ENCODE peak calls at places on chromosomes 13 and 19, in seven cellular contexts. U, S, T, B, F, V and K are unnamed samples.

GRCh38 chr19:14686411-14686810 is 3.4 kb upstream of the ZNF333 start:
- DNase-seq in U (peak), F (no peak), T (no peak), B (peak), S (peak), V (peak), K (peak)

GRCh38 chr13:19062019-19062646 is 119.5 kb downstream of the TUBA3C start:
- DNase-seq in T (no peak), V (no peak), S (no peak), U (no peak), B (no peak), F (no peak), K (no peak)

GRCh38 chr19:8567522-8568172 is 9.6 kb downstream of the MYO1F start:
- DNase-seq in T (no peak), U (no peak), F (no peak), V (no peak), B (no peak), S (no peak), K (no peak)

GRCh38 chr19:55464039-55464668 is 397 bp downstream of the C19orf85 start:
- DNase-seq in V (no peak), U (no peak), T (no peak), F (no peak), B (no peak), S (no peak), K (no peak)

GRCh38 chr13:41577437-41577836 is 120.1 kb downstream of the RGCC start:
- DNase-seq in T (no peak), F (no peak), U (no peak), S (no peak), B (no peak), V (no peak), K (no peak)

GRCh38 chr13:34750078-34750703 is 191.9 kb upstream of the NBEA start:
- DNase-seq in F (peak), V (peak), T (no peak), S (no peak), B (peak), U (no peak), K (no peak)

GRCh38 chr19:42282036-42282762 is 13.1 kb downstream of the CIC start:
- DNase-seq in F (no peak), S (no peak), T (peak), V (no peak), B (no peak), U (no peak), K (peak)

GRCh38 chr13:70107498-70108271 is at the start of gene ATXN8OS:
- DNase-seq in F (peak), V (peak), S (no peak), B (peak), U (no peak), T (no peak), K (no peak)

GRCh38 chr13:104757712-104758111 is 1691.5 kb upstream of the SLC10A2 start:
- DNase-seq in U (peak), B (no peak), T (no peak), F (no peak), V (no peak), S (no peak), K (no peak)

GRCh38 chr13:113298001-113298945 is 1.2 kb downstream of the LAMP1 start:
- DNase-seq in T (no peak), V (peak), B (no peak), U (peak), S (no peak), F (no peak), K (no peak)

GRCh38 chr13:29914591-29914990 is 64.2 kb upstream of the UBL3 start:
- DNase-seq in B (no peak), V (no peak), T (no peak), S (no peak), U (no peak), F (no peak), K (no peak)

GRCh38 chr19:40217027-40217810 is 965 bp downstream of the TTC9B start:
- DNase-seq in U (peak), S (peak), F (peak), T (peak), V (peak), B (peak), K (peak)

GRCh38 chr19:35090160-35090794 is 25.3 kb upstream of the FXYD3 start:
- DNase-seq in U (peak), V (peak), B (peak), S (peak), T (peak), F (peak), K (peak)

GRCh38 chr19:51560339-51560738 is 10.7 kb upstream of the ZNF175 start:
- DNase-seq in V (no peak), U (no peak), B (peak), S (no peak), F (no peak), T (no peak), K (no peak)

GRCh38 chr19:37333457-37333856 is 37.4 kb upstream of the ZNF527 start:
- DNase-seq in F (no peak), S (no peak), V (peak), T (no peak), U (peak), B (no peak), K (no peak)

GRCh38 chr13:39603424-39603947 is 493 bp upstream of the LHFPL6 start:
- DNase-seq in T (peak), U (peak), F (peak), V (no peak), S (no peak), B (peak), K (no peak)

GRCh38 chr19:45098521-45099464 is 5.8 kb downstream of the PPP1R37 start:
- DNase-seq in B (no peak), T (no peak), S (no peak), V (no peak), F (no peak), U (no peak), K (no peak)

GRCh38 chr19:40933025-40933424 is 51.0 kb upstream of the CYP2A7 start:
- DNase-seq in T (peak), F (peak), B (peak), V (no peak), U (peak), S (no peak), K (no peak)

GRCh38 chr13:106610511-106610910 is 42.6 kb upstream of the ARGLU1 start:
- DNase-seq in U (peak), S (no peak), V (peak), F (no peak), B (no peak), T (no peak), K (no peak)

GRCh38 chr13:31322025-31322424 is 122.2 kb downstream of the B3GLCT start:
- DNase-seq in U (no peak), S (no peak), T (no peak), B (no peak), F (no peak), V (peak), K (peak)

GRCh38 chr19:19115954-19116353 is 22.3 kb downstream of the TMEM161A start:
- DNase-seq in S (no peak), U (peak), B (peak), T (no peak), F (peak), V (no peak), K (peak)

GRCh38 chr19:35437152-35437951 is 10.7 kb upstream of the FFAR2 start:
- DNase-seq in S (no peak), B (no peak), F (no peak), V (no peak), T (no peak), U (no peak), K (no peak)

GRCh38 chr19:14473073-14473790 is 1.9 kb downstream of the PTGER1 start:
- DNase-seq in S (no peak), B (peak), T (no peak), V (no peak), F (peak), U (no peak), K (no peak)

GRCh38 chr19:18160792-18161690 is 8.1 kb downstream of the PIK3R2 start:
- DNase-seq in U (peak), F (peak), S (no peak), T (peak), V (peak), B (peak), K (peak)

GRCh38 chr19:47564081-47564480 is 8.9 kb downstream of the ZNF541 start:
- DNase-seq in V (no peak), S (no peak), U (no peak), F (no peak), T (no peak), B (no peak), K (no peak)

GRCh38 chr13:29543230-29544215 is 52.0 kb downstream of the SLC7A1 start:
- DNase-seq in F (peak), T (no peak), S (no peak), U (peak), B (peak), V (peak), K (no peak)

GRCh38 chr13:21884299-21884878 is 213.5 kb downstream of the FGF9 start:
- DNase-seq in T (no peak), F (no peak), S (no peak), B (no peak), V (no peak), U (no peak), K (no peak)

GRCh38 chr19:41694196-41694595 is 6.1 kb upstream of the CEACAM7 start:
- DNase-seq in B (no peak), S (no peak), T (no peak), F (peak), V (no peak), U (no peak), K (no peak)

GRCh38 chr19:47514151-47514868 is 553 bp downstream of the NAPA start:
- DNase-seq in S (no peak), U (no peak), F (no peak), V (no peak), T (no peak), B (no peak), K (no peak)

GRCh38 chr13:51769455-51770127 is 34.4 kb downstream of the DHRS12 start:
- DNase-seq in V (no peak), T (no peak), S (no peak), U (no peak), B (no peak), F (no peak), K (no peak)

GRCh38 chr19:31054430-31054829 is 294.8 kb downstream of the TSHZ3 start:
- DNase-seq in V (peak), F (peak), U (no peak), S (no peak), T (peak), B (peak), K (peak)

GRCh38 chr13:113121928-113122420 is 625 bp upstream of the F10 start:
- DNase-seq in V (no peak), B (no peak), U (no peak), S (no peak), F (peak), T (no peak), K (no peak)

GRCh38 chr13:23674795-23675640 is 104.8 kb downstream of the TNFRSF19 start:
- DNase-seq in S (no peak), V (peak), B (no peak), U (peak), F (no peak), T (peak), K (no peak)

GRCh38 chr19:3554254-3555083 is 2.9 kb downstream of the MFSD12 start:
- DNase-seq in T (no peak), F (no peak), B (no peak), U (no peak), S (no peak), V (no peak), K (peak)

GRCh38 chr13:82698941-82699340 is 1183.3 kb downstream of the SLITRK1 start:
- DNase-seq in U (peak), F (no peak), S (no peak), V (peak), B (peak), T (no peak), K (no peak)

GRCh38 chr19:41373993-41374392 is 2.3 kb upstream of the TMEM91 start:
- DNase-seq in F (no peak), T (no peak), V (peak), U (no peak), B (no peak), S (no peak), K (no peak)

GRCh38 chr19:32168606-32169005 is 176.8 kb upstream of the ZNF507 start:
- DNase-seq in U (no peak), S (no peak), B (no peak), T (no peak), F (no peak), V (no peak), K (no peak)

GRCh38 chr19:14496029-14496848 is at the start of gene GIPC1:
- DNase-seq in U (peak), S (peak), B (peak), V (peak), F (peak), T (peak), K (peak)

DNA sequence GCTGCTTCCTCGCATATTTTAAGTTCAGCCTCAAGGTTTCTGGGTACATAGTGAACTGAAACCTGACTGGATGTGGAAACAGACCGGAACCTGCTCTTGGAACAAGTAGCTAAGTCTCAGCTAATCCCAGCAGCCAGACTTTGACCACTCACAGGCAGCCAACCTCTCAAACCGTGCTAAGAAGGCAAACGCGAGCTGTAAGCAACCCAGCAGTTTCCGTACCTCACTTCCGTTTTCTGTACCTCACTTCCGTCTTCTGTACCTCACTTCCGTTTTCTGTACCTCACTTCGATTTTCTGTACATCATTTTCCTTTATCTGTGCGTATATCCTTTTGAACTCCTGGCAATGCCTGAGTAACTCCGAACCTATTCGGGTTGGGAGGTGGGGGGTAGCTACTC is 96.8 kb downstream of the SUCLA2 start:
- DNase-seq in V (no peak), U (peak), F (no peak), T (no peak), B (no peak), S (no peak), K (no peak)
- H3K4me2 ChIP-seq in V (no peak), U (peak), F (no peak), T (no peak), B (no peak), S (no peak), K (peak)

GRCh38 chr13:60384911-60385310 is 12.1 kb upstream of the TDRD3 start:
- DNase-seq in T (no peak), S (no peak), V (no peak), F (no peak), U (no peak), B (no peak), K (no peak)

GRCh38 chr13:60379837-60380236 is 17.2 kb upstream of the TDRD3 start:
- DNase-seq in V (no peak), S (no peak), U (no peak), B (peak), F (no peak), T (no peak), K (peak)
- TF ChIP-seq CTCF in V (peak), S (peak), U (no peak), B (peak), F (peak), T (no peak), K (peak)

DNA sequence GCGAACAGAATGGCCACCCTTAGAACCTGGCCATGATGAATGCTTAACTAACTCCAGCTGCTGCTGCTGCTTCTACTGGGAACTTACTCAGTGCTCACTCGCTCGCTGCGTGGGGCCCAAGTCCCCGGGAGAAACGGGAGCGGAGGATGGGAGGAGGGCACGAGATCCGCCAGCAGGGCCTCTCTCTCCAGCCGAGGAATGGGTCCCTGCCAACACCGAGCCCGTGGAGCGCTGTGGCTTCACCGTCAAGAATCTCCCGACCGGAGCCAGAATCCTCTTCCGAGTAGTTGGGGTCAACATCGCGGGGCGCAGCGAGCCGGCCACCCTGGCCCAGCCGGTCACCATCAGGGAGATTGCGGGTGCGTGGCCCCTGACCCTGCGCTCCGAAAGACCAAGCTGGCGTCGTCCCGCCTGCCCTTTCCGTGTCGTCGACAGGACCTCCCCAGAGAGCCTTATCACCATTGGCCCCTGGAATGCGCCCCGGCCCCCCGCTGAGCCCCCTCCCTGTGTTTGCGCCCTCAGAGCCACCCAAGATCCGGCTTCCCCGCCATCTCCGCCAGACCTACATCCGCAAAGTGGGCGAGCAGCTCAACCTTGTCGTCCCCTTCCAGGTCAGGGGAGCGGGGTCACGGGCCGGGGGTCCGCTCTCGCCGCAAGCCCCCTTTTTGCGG is 17.8 kb upstream of the EMC10 start:
- DNase-seq in V (no peak), U (no peak), T (no peak), S (no peak), B (peak), F (no peak), K (no peak)
- H3K4me2 ChIP-seq in V (no peak), U (no peak), T (no peak), S (no peak), B (no peak), F (no peak), K (no peak)

DNA sequence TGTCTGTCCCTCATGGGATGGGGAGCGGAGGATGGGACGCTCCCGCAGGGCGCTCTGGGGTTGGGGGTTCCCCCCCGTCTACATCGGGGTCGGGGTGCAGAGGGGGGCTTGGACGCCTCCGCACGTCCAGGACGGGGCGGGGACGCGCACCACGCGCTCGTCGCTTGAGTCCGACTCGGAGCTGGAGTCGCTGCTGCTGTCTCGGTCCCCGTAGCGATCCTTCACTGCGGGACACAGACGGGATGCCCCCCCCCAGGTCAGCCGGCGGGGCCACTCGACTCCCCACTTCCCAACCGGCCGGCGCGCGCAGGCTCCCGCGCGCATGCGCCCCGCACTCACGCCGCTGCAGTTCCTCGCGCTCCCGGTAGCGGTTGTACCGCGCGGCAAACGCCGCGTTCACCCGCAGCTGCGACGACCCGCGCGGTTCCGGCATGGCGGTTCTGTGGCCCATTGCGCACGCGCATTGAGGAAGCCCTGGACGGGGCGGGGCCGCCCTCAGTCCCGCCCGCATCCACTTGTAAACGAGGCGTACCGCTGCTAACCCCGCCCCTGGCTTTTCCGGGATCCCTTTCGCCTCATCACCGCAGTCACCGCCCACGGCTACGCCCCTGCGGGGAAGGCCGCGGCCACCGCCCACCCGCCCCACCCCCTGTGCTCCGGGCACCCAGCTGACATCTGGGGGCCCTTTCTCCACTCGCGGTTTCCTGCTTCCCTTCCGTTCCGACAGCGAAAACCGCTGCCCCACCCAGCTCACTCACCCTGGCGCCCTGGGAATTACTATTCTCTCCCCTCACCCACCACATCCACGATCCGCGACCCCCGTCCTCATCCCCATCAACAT is at the start of gene KRI1:
- DNase-seq in V (peak), F (peak), B (peak), S (peak), U (peak), T (peak), K (peak)
- TF ChIP-seq CTCF in V (peak), F (peak), B (peak), S (peak), U (no peak), T (no peak), K (peak)

GRCh38 chr13:94713556-94714182 is 1.3 kb upstream of the SOX21 start:
- DNase-seq in V (no peak), B (peak), U (no peak), T (no peak), F (peak), S (no peak), K (no peak)

GRCh38 chr13:94712287-94712811 is at the start of gene SOX21:
- DNase-seq in B (peak), V (peak), F (peak), U (peak), T (no peak), S (no peak), K (no peak)

GRCh38 chr13:94710881-94711560 is 1.3 kb downstream of the SOX21 start:
- DNase-seq in U (peak), F (peak), V (no peak), B (peak), S (no peak), T (peak), K (no peak)

GRCh38 chr13:94711561-94712286 is 621 bp downstream of the SOX21 start:
- DNase-seq in T (no peak), B (peak), S (no peak), V (peak), F (peak), U (peak), K (no peak)

DNA sequence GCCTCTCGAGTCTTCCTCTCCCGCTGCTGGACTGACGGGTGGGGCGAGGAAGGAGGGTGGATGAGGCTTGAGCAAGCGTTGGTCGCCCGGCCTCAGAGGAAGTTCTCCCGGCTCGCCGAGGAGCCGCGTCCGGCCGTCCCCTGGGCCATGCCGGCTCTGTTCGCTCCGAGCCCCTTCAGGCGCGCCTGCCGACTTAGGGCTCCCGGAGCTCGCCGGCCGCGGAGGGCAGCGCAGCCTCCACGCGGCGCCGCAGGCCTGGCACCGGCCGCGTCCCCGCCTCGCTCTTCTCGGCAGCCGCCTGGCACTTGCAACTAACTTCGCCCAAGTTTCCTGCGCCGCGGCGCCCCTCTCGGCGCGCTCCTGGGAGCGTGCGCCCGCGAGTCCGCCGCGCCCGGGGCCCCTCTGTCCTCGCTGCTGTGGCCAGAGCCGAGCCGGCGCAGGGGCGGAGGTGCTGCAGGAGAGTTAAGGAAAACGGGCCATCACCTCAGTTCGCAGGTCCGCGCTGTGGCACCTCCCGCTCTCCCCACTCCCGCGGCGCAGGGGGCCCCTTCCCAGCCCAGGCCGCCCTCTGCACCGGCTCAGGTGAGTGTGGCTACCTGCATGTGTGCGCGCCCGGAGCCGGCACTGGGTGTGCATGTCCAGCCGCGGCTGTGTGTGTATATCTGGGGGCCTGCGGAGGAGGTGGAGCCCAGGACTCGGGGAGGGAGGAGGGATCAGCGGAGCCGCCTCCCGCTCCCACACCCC is 639 bp upstream of the SOX21 start:
- DNase-seq in V (peak), B (peak), U (peak), F (peak), T (no peak), S (no peak), K (no peak)
- H3K4me2 ChIP-seq in V (peak), B (peak), U (peak), F (peak), T (peak), S (no peak), K (no peak)